ENCODE peak calls at places on chromosomes 11 and 22, in four cellular contexts. I is HL-60, P is K562, F is GM12878. V is an unnamed sample.

GRCh38 chr22:46029036-46029435 is 52.1 kb upstream of the WNT7B start:
- DNase-seq in P (no peak), I (no peak), F (no peak), V (no peak)

GRCh38 chr11:10418259-10418949 is 36.7 kb upstream of the AMPD3 start:
- DNase-seq in F (no peak), I (no peak), P (no peak), V (no peak)

GRCh38 chr11:91756829-91757480 is 467.7 kb upstream of the FAT3 start:
- DNase-seq in P (no peak), I (no peak), F (no peak), V (no peak)

GRCh38 chr22:35258144-35258988 is 1.1 kb downstream of the HMGXB4 start:
- DNase-seq in I (no peak), P (peak), F (no peak), V (no peak)

GRCh38 chr22:27937453-27937852 is 18.4 kb upstream of the PITPNB start:
- DNase-seq in P (no peak), I (no peak), F (no peak), V (no peak)

GRCh38 chr11:59550368-59550841 is 39.1 kb downstream of the OR4D9 start:
- DNase-seq in F (peak), I (peak), P (peak), V (peak)

GRCh38 chr11:12680246-12680939 is 6.2 kb downstream of the TEAD1 start:
- DNase-seq in P (peak), F (no peak), I (no peak), V (no peak)

GRCh38 chr11:68039526-68040086 is 781 bp downstream of the TCIRG1 start:
- DNase-seq in P (peak), I (no peak), F (no peak), V (no peak)

GRCh38 chr11:60165946-60166345 is 16.9 kb downstream of the MS4A6A start:
- DNase-seq in F (no peak), I (no peak), P (no peak), V (no peak)

GRCh38 chr22:24181088-24181995 is at the start of gene SUSD2:
- DNase-seq in P (peak), F (no peak), I (no peak), V (no peak)

GRCh38 chr11:118916842-118917388 is 8.8 kb downstream of the BCL9L start:
- DNase-seq in F (no peak), P (no peak), I (no peak), V (no peak)

GRCh38 chr22:35446365-35446764 is 46.4 kb downstream of the MCM5 start:
- DNase-seq in F (no peak), P (no peak), I (no peak), V (no peak)

GRCh38 chr11:65403607-65404121 is 17.2 kb downstream of the FRMD8 start:
- DNase-seq in F (no peak), I (peak), P (no peak), V (no peak)

GRCh38 chr11:92152245-92152644 is 72.4 kb upstream of the FAT3 start:
- DNase-seq in F (no peak), I (no peak), P (no peak), V (no peak)

GRCh38 chr11:122276221-122276620 is 160.2 kb upstream of the BLID start:
- DNase-seq in F (no peak), P (no peak), I (no peak), V (no peak)

GRCh38 chr11:10618490-10618889 is 50.0 kb upstream of the LYVE1 start:
- DNase-seq in F (no peak), P (no peak), I (no peak), V (no peak)

GRCh38 chr22:35301370-35301874 is 1.7 kb downstream of the TOM1 start:
- DNase-seq in F (no peak), P (peak), I (peak), V (no peak)

GRCh38 chr11:2847511-2847910 is 38.1 kb downstream of the CDKN1C start:
- DNase-seq in I (no peak), P (no peak), F (no peak), V (no peak)

GRCh38 chr11:8567597-8568198 is 26.3 kb downstream of the STK33 start:
- DNase-seq in P (no peak), F (no peak), I (no peak), V (no peak)

GRCh38 chr11:28730889-28731288 is 622.7 kb downstream of the METTL15 start:
- DNase-seq in I (no peak), P (no peak), F (no peak), V (no peak)

GRCh38 chr11:67441731-67442401 is 1.4 kb downstream of the CORO1B start:
- DNase-seq in P (no peak), F (no peak), I (no peak), V (no peak)

GRCh38 chr22:19063581-19064353 is 58.4 kb downstream of the DGCR2 start:
- DNase-seq in F (no peak), I (no peak), P (no peak), V (no peak)
- TF ChIP-seq SPI1 in F (no peak), I (no peak), P (no peak), V (no peak)

GRCh38 chr11:100557830-100558611 is 129.1 kb upstream of the ARHGAP42 start:
- DNase-seq in I (no peak), F (no peak), P (no peak), V (no peak)

GRCh38 chr11:100561325-100561724 is 125.8 kb upstream of the ARHGAP42 start:
- DNase-seq in F (no peak), P (no peak), I (no peak), V (no peak)

GRCh38 chr11:100562102-100562501 is 125.0 kb upstream of the ARHGAP42 start:
- DNase-seq in I (no peak), F (no peak), P (no peak), V (no peak)

GRCh38 chr11:100560606-100561005 is 126.5 kb upstream of the ARHGAP42 start:
- DNase-seq in F (no peak), P (no peak), I (no peak), V (no peak)

GRCh38 chr11:100556781-100557180 is 130.3 kb upstream of the ARHGAP42 start:
- DNase-seq in I (no peak), P (no peak), F (no peak), V (no peak)
- TF ChIP-seq SPI1 in I (no peak), P (no peak), F (no peak), V (no peak)

GRCh38 chr11:20336056-20336455 is 27.5 kb upstream of the HTATIP2 start:
- DNase-seq in I (no peak), P (no peak), F (no peak), V (no peak)

GRCh38 chr11:20342347-20343279 is 20.9 kb upstream of the HTATIP2 start:
- DNase-seq in I (no peak), F (no peak), P (no peak), V (no peak)

GRCh38 chr11:20337526-20338154 is 25.9 kb upstream of the HTATIP2 start:
- DNase-seq in P (peak), I (peak), F (no peak), V (peak)
- TF ChIP-seq SPI1 in P (no peak), I (no peak), F (no peak), V (no peak)

GRCh38 chr22:42654696-42655095 is 5.5 kb upstream of the CYB5R3 start:
- DNase-seq in F (no peak), P (no peak), I (no peak), V (no peak)

GRCh38 chr22:42651134-42651533 is 1.9 kb upstream of the CYB5R3 start:
- DNase-seq in F (no peak), I (no peak), P (no peak), V (no peak)

GRCh38 chr22:42656578-42656977 is 7.4 kb upstream of the CYB5R3 start:
- DNase-seq in F (no peak), I (no peak), P (peak), V (no peak)

GRCh38 chr22:42653992-42654391 is 4.8 kb upstream of the CYB5R3 start:
- DNase-seq in I (no peak), P (no peak), F (no peak), V (no peak)

DNA sequence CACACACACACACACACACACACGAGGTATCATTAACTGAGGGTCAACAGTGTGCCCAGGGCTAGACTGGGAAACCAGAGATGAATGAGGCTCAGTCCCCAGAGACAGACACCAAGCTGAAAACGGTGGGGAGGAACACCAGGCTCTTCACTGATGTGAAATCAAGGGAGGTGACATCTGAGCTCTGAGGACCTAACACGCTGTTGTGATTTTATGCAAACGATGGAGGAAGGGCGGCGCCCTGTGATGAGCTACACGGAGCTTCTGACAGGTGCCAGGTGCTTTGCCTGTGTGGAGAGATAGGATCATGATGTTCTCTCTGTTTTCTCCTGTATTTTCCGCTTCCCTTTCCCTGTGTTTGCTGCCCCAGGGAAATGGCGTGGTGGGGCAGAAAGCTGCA is 6.5 kb upstream of the CYB5R3 start:
- DNase-seq in I (no peak), F (peak), P (no peak), V (no peak)
- TF ChIP-seq SPI1 in I (no peak), F (no peak), P (no peak), V (no peak)

GRCh38 chr11:114079406-114080072 is 20.0 kb downstream of the ZBTB16 start:
- DNase-seq in I (no peak), P (no peak), F (no peak), V (no peak)

GRCh38 chr11:114081641-114082414 is 22.3 kb downstream of the ZBTB16 start:
- DNase-seq in P (no peak), I (no peak), F (no peak), V (no peak)

GRCh38 chr11:114080769-114081168 is 21.3 kb downstream of the ZBTB16 start:
- DNase-seq in F (no peak), I (no peak), P (no peak), V (no peak)

GRCh38 chr11:114078423-114078822 is 18.9 kb downstream of the ZBTB16 start:
- DNase-seq in P (no peak), F (no peak), I (no peak), V (no peak)

DNA sequence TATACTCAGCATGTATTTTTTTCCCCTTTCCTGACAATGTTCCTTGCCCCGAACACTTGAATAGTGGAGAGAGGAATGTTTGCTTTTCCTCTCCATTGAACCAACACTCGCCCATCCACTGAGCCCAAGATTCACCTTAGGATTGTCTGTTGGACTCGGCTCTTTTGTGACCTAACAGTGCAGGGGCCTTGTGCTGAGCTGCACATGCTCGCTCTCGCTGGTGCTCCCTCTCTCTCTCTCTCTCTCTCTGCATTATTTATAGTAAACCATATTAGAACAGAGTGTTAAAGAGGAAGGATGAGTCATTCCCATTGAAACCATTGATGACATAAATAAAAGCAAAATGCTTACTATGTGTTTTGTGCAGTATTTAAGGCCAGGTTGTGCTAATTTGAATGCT is 20.7 kb downstream of the ZBTB16 start:
- DNase-seq in F (no peak), P (no peak), I (peak), V (no peak)
- TF ChIP-seq SPI1 in F (no peak), P (no peak), I (no peak), V (no peak)

GRCh38 chr11:34354782-34355181 is 3.0 kb downstream of the ABTB2 start:
- DNase-seq in F (no peak), I (no peak), P (no peak), V (no peak)
- TF ChIP-seq SPI1 in F (no peak), I (no peak), P (no peak), V (no peak)

DNA sequence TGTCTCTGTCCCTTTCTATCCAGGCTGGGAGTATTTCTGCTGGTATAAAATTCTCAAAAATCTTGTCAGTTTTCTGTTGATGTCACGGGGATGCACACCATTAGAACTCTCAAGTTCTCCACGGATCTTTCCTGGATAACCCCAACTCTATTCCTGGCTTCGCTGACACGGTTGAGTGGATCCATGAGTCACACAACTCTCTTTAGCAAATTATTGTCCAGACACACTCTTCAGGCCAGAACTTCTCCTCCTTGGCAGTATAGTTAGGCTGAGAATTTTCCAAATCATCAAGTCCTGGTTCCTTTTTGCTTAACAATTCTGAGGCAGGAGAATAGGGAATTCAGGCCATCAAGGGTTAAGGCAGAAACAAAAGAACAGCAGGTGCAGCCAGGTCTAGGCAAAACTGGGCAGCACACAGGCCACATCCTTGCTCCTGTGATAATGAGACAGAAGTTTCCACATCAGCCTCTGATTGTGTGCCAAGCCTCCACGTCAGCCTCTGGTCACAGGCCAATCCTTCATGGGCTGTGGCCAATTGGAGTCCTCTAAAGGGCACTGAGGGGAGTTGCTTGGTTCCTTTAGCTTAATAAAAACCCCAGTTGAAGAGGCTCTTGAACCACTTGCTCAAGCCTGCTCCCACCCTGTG is 5.7 kb upstream of the ACAT1 start:
- DNase-seq in I (no peak), F (no peak), P (no peak), V (no peak)
- TF ChIP-seq SPI1 in I (no peak), F (no peak), P (no peak), V (no peak)

GRCh38 chr22:29799217-29799680 is 32.1 kb downstream of the UQCR10 start:
- DNase-seq in P (peak), I (peak), F (no peak), V (no peak)
- TF ChIP-seq SPI1 in P (peak), I (peak), F (no peak), V (no peak)

DNA sequence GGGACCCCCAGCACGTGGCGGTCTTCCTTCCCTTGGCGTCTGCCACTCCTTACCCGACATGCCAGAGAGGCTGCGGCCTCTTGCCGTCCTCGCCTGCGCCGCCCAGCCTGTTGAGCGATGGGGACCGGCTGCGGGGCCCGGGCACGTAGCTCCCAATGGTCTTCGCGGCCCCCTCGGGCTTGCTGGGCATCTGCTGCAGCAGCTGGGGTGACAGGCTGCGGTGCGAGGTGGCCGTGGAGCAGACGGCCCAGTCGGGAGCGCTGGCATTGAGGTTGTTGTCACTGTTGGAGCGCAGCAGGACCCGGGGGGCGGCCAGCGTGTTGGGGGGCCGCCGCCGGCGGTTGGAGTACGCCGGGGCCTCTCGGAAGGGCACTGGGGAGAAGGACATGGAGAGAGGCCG is 422.0 kb downstream of the CTTN start:
- DNase-seq in I (no peak), F (no peak), P (no peak), V (no peak)
- TF ChIP-seq SPI1 in I (no peak), F (no peak), P (no peak), V (no peak)

DNA sequence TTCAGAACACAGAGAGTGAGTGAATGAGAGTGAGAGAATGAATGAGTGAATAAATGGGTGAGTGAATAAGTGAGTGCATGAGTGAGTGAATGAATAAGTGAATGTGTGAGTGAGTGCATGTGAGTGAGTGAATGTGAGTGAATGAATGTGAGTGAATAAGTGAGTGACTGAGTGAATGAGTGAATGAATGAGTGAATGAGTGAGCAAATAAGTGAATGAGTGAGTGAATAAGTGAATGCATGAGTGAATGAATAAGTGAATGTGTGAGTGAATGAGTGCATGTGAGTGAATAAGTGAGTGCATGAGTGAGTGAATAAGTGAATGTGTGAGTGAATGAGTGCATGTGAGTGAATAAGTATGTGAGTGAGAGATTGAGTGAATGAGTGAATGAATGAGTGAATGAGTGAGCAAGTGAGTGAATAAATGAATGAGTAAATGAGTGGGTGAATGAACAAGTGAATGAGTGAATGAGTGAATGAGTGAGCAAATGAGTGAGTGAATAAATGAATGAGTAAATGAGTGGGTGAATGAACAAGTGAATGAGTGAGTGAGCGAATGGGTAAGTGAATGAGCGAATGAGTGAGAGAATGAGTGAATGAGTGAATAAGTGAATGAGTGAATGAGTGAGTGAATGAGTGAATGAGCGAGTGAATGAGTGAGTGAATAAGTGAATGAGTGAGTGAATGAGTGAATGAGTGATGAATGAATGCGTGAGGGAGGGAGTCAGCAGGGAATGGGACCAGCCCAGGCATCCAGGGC is 21.3 kb upstream of the MUC5B start:
- DNase-seq in F (no peak), I (no peak), P (no peak), V (no peak)
- TF ChIP-seq SPI1 in F (no peak), I (no peak), P (no peak), V (no peak)